ENCODE peak calls at places on chromosomes 1 and 21, in nine cellular contexts. X, I, S, D, Q, H, O, C and N are unnamed samples.

GRCh38 chr1:61169634-61170033 is 87.3 kb downstream of the NFIA start:
- DNase-seq in X (no peak), I (no peak), S (no peak), D (no peak), Q (no peak), H (no peak), O (no peak), C (no peak), N (no peak)

GRCh38 chr1:43274125-43274803 is 4.5 kb downstream of the TMEM125 start:
- DNase-seq in X (peak), I (no peak), S (peak), D (peak), Q (no peak), H (peak), O (no peak), C (peak), N (no peak)

GRCh38 chr1:39573736-39574624 is 2.6 kb downstream of the PABPC4 start:
- DNase-seq in X (peak), I (no peak), S (peak), D (peak), Q (no peak), H (no peak), O (no peak), C (no peak), N (no peak)

GRCh38 chr1:213389061-213389581 is 338.1 kb downstream of the RPS6KC1 start:
- DNase-seq in X (no peak), I (no peak), S (no peak), D (no peak), Q (no peak), H (no peak), O (no peak), C (no peak), N (no peak)

GRCh38 chr1:2644171-2644570 is 11.4 kb upstream of the MMEL1 start:
- DNase-seq in X (no peak), I (no peak), S (no peak), D (no peak), Q (no peak), H (no peak), O (no peak), C (no peak), N (peak)

GRCh38 chr1:192133350-192133950 is 24.8 kb upstream of the RGS18 start:
- DNase-seq in X (peak), I (no peak), S (no peak), D (no peak), Q (no peak), H (no peak), O (no peak), C (no peak), N (no peak)

GRCh38 chr1:230713915-230714764 is at the start of gene AGT:
- DNase-seq in X (peak), I (peak), S (peak), D (peak), Q (no peak), H (no peak), O (peak), C (peak), N (peak)

GRCh38 chr1:17617787-17618557 is 78.5 kb downstream of the ARHGEF10L start:
- DNase-seq in X (peak), I (no peak), S (peak), D (peak), Q (no peak), H (no peak), O (peak), C (peak), N (peak)

GRCh38 chr1:36085686-36086526 is 2.0 kb downstream of the TEKT2 start:
- DNase-seq in X (no peak), I (no peak), S (no peak), D (no peak), Q (no peak), H (no peak), O (no peak), C (peak), N (no peak)

GRCh38 chr21:39489380-39489924 is 37.7 kb downstream of the SH3BGR start:
- DNase-seq in X (no peak), I (no peak), S (no peak), D (no peak), Q (no peak), H (no peak), O (no peak), C (no peak), N (no peak)

GRCh38 chr1:230306158-230306557 is 120.0 kb downstream of the PGBD5 start:
- DNase-seq in X (no peak), I (no peak), S (no peak), D (no peak), Q (no peak), H (no peak), O (no peak), C (no peak), N (no peak)

GRCh38 chr1:35377553-35377952 is 109.0 kb downstream of the ZMYM4 start:
- DNase-seq in X (no peak), I (peak), S (peak), D (peak), Q (no peak), H (no peak), O (no peak), C (no peak), N (no peak)

GRCh38 chr1:29372108-29372507 is 135.8 kb downstream of the PTPRU start:
- DNase-seq in X (no peak), I (no peak), S (no peak), D (no peak), Q (no peak), H (no peak), O (no peak), C (no peak), N (no peak)

GRCh38 chr1:235113183-235113917 is 15.3 kb downstream of the TOMM20 start:
- DNase-seq in X (no peak), I (no peak), S (no peak), D (no peak), Q (no peak), H (no peak), O (no peak), C (no peak), N (no peak)

GRCh38 chr1:99766378-99766800 is at the start of gene FRRS1:
- DNase-seq in X (peak), I (peak), S (peak), D (peak), Q (peak), H (peak), O (peak), C (peak), N (peak)

GRCh38 chr21:18493420-18493819 is 89.8 kb upstream of the TMPRSS15 start:
- DNase-seq in X (no peak), I (peak), S (no peak), D (peak), Q (no peak), H (no peak), O (no peak), C (no peak), N (no peak)

GRCh38 chr1:169047074-169047473 is 59.4 kb upstream of the ATP1B1 start:
- DNase-seq in X (no peak), I (no peak), S (no peak), D (no peak), Q (no peak), H (no peak), O (no peak), C (no peak), N (no peak)

GRCh38 chr1:166080277-166080964 is 86.4 kb downstream of the FAM78B start:
- DNase-seq in X (no peak), I (no peak), S (no peak), D (no peak), Q (no peak), H (no peak), O (no peak), C (no peak), N (no peak)

GRCh38 chr1:30809514-30810263 is 52.1 kb upstream of the LAPTM5 start:
- DNase-seq in X (peak), I (peak), S (peak), D (peak), Q (no peak), H (no peak), O (no peak), C (no peak), N (no peak)

GRCh38 chr1:30806381-30807317 is 49.1 kb upstream of the LAPTM5 start:
- DNase-seq in X (no peak), I (no peak), S (no peak), D (no peak), Q (no peak), H (no peak), O (no peak), C (no peak), N (no peak)

GRCh38 chr1:30805301-30806003 is 47.9 kb upstream of the LAPTM5 start:
- DNase-seq in X (no peak), I (no peak), S (no peak), D (no peak), Q (no peak), H (no peak), O (no peak), C (no peak), N (no peak)

GRCh38 chr1:30808067-30808662 is 50.6 kb upstream of the LAPTM5 start:
- DNase-seq in X (no peak), I (no peak), S (no peak), D (no peak), Q (no peak), H (no peak), O (no peak), C (no peak), N (no peak)

GRCh38 chr1:30807318-30808066 is 49.9 kb upstream of the LAPTM5 start:
- DNase-seq in X (peak), I (no peak), S (peak), D (peak), Q (no peak), H (no peak), O (no peak), C (no peak), N (peak)
- H3K4me3 ChIP-seq in X (no peak), I (no peak), S (no peak), D (no peak), Q (no peak), H (no peak), O (no peak), C (no peak), N (peak)

GRCh38 chr21:31316072-31316471 is 28.0 kb downstream of the TIAM1 start:
- DNase-seq in X (no peak), I (no peak), S (no peak), D (no peak), Q (no peak), H (no peak), O (no peak), C (no peak), N (no peak)
- H3K4me3 ChIP-seq in X (no peak), I (no peak), S (no peak), D (no peak), Q (no peak), H (no peak), O (no peak), C (no peak), N (no peak)

DNA sequence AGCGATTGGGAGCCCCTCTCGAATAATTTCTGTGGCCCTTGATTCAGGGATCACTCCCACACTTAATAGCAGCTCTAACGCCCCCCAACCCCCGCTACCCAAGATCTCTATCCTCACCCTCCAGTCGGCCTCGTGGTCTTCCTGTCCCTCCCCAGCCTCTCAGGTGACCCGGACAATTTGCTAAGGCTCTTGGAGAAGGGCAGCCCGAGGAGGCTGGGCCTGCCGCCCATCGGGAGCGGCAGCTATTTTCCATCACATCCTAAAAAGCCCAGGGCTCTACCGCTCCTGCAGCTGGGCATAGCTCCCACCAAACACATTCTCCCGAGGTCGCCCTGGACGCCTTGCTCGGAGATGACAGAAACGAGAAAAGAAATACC is 12.0 kb upstream of the PHLDA3 start:
- DNase-seq in X (peak), I (no peak), S (no peak), D (no peak), Q (no peak), H (peak), O (no peak), C (no peak), N (no peak)
- H3K4me3 ChIP-seq in X (peak), I (peak), S (peak), D (peak), Q (peak), H (peak), O (peak), C (no peak), N (peak)

GRCh38 chr1:84300991-84301758 is at the start of gene SAMD13:
- DNase-seq in X (peak), I (peak), S (peak), D (peak), Q (no peak), H (no peak), O (peak), C (peak), N (peak)
- H3K4me3 ChIP-seq in X (no peak), I (peak), S (peak), D (peak), Q (peak), H (peak), O (peak), C (no peak), N (no peak)

DNA sequence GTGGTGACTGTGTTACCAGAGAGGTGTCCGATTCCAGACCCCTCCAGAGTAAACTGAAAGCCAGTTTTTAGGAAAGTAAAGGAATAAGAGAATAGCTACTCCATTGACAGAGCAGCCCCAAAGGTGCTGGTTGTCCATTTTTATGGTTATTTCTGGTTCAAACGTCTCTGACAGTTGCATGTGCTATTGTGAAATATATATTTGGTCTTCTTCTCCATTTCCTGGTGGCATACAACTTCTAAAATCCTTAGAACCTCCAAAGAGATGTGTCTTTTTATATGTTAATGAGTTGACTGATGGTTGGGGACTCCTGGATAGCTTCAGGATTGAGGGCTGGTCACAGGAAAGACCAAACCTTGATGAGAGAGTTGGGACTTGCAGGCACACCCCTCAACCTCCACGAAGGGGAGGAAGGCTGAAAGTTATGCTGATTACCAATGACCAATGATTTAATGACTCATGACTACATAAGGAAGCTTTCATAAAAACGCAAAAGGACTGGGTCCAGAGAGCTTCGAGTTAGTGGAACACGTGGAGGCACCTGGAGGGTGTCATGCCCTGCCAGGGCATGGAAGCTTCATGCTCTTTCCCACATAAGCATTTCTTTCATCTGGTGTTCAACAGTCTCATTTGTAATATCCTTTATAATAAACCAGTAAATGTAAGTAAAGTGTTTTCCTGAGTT is 100.7 kb downstream of the SLC16A1 start:
- DNase-seq in X (no peak), I (no peak), S (no peak), D (peak), Q (no peak), H (no peak), O (no peak), C (no peak), N (no peak)
- H3K4me3 ChIP-seq in X (peak), I (peak), S (peak), D (peak), Q (no peak), H (no peak), O (no peak), C (no peak), N (peak)

DNA sequence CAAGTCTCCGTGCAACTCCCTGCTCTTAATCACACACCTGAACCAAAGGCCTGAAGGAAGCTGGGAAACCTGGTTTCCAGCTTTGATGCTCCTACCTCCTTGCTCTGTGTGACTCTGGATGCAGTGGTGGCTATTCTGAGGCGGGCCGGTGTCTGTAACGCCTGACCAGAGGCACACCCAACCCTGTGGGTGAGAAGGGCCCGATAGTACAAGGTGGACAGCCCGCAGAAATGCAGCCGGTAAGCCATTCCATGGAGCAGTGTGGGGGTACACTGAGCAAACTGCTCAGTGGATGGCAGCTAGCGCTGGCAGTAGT is 36.1 kb downstream of the AHDC1 start:
- DNase-seq in X (no peak), I (no peak), S (no peak), D (no peak), Q (no peak), H (no peak), O (no peak), C (no peak), N (no peak)
- H3K4me3 ChIP-seq in X (no peak), I (no peak), S (no peak), D (peak), Q (peak), H (peak), O (peak), C (no peak), N (peak)

GRCh38 chr1:31196685-31197084 is 43.0 kb downstream of the NKAIN1 start:
- DNase-seq in X (peak), I (no peak), S (peak), D (peak), Q (no peak), H (no peak), O (no peak), C (no peak), N (no peak)

GRCh38 chr1:31198591-31198990 is 41.1 kb downstream of the NKAIN1 start:
- DNase-seq in X (no peak), I (no peak), S (no peak), D (no peak), Q (no peak), H (peak), O (no peak), C (no peak), N (no peak)

GRCh38 chr1:31199924-31200323 is 39.8 kb downstream of the NKAIN1 start:
- DNase-seq in X (no peak), I (no peak), S (no peak), D (no peak), Q (no peak), H (no peak), O (no peak), C (no peak), N (no peak)

GRCh38 chr1:31199301-31199790 is 40.3 kb downstream of the NKAIN1 start:
- DNase-seq in X (no peak), I (no peak), S (no peak), D (no peak), Q (no peak), H (no peak), O (no peak), C (no peak), N (no peak)

DNA sequence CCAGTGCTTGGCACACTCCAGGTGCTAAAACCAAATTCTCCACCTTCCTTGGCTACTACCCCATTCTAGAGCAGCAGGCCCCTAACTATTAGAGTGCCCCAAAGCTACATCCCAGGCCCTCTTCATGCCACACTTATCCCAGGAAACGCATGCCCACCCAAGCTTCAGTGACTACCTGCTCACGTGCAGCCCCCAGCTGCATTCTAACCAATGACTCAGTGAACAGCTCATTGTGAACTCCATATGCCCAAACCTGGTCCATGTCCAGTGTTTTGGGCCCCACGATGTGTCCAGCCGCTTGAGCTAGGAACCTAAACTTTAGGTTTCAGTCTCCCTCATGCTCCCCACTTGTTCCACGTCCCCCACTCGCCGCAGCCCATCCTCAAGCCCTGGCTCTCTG is 41.5 kb downstream of the NKAIN1 start:
- DNase-seq in X (no peak), I (no peak), S (no peak), D (peak), Q (no peak), H (no peak), O (no peak), C (no peak), N (no peak)
- H3K4me3 ChIP-seq in X (no peak), I (no peak), S (no peak), D (no peak), Q (no peak), H (no peak), O (no peak), C (no peak), N (no peak)